ENCODE peak calls at places on chromosomes 3 and 15, in five cellular contexts. R is GM23338, Y is thoracic aorta, N is HCT116, X is MM.1S. C is an unnamed sample.

GRCh38 chr15:49134683-49135341 is 20.6 kb downstream of the COPS2 start:
- DNase-seq in Y (no peak), R (no peak), X (no peak), N (no peak), C (no peak)

GRCh38 chr15:63057454-63058335 is 15.1 kb downstream of the TPM1 start:
- DNase-seq in Y (no peak), R (no peak), X (no peak), N (no peak), C (no peak)

GRCh38 chr3:172221550-172221949 is 182.2 kb downstream of the FNDC3B start:
- DNase-seq in Y (no peak), R (no peak), N (no peak), X (no peak), C (no peak)

GRCh38 chr3:152051501-152052404 is 178.3 kb downstream of the SUCNR1 start:
- DNase-seq in X (no peak), N (no peak), Y (no peak), R (no peak), C (no peak)

GRCh38 chr15:72559781-72560180 is 85.7 kb downstream of the ARIH1 start:
- DNase-seq in N (no peak), R (no peak), X (no peak), Y (no peak), C (no peak)

GRCh38 chr3:127844326-127844942 is 22.1 kb upstream of the MGLL start:
- DNase-seq in N (no peak), Y (no peak), R (no peak), X (no peak), C (no peak)

GRCh38 chr3:147373301-147373700 is 33.0 kb downstream of the ZIC4 start:
- DNase-seq in X (no peak), Y (no peak), N (no peak), R (peak), C (no peak)

GRCh38 chr15:83837946-83838571 is 184.1 kb downstream of the ADAMTSL3 start:
- DNase-seq in Y (no peak), R (peak), N (peak), X (peak), C (no peak)

DNA sequence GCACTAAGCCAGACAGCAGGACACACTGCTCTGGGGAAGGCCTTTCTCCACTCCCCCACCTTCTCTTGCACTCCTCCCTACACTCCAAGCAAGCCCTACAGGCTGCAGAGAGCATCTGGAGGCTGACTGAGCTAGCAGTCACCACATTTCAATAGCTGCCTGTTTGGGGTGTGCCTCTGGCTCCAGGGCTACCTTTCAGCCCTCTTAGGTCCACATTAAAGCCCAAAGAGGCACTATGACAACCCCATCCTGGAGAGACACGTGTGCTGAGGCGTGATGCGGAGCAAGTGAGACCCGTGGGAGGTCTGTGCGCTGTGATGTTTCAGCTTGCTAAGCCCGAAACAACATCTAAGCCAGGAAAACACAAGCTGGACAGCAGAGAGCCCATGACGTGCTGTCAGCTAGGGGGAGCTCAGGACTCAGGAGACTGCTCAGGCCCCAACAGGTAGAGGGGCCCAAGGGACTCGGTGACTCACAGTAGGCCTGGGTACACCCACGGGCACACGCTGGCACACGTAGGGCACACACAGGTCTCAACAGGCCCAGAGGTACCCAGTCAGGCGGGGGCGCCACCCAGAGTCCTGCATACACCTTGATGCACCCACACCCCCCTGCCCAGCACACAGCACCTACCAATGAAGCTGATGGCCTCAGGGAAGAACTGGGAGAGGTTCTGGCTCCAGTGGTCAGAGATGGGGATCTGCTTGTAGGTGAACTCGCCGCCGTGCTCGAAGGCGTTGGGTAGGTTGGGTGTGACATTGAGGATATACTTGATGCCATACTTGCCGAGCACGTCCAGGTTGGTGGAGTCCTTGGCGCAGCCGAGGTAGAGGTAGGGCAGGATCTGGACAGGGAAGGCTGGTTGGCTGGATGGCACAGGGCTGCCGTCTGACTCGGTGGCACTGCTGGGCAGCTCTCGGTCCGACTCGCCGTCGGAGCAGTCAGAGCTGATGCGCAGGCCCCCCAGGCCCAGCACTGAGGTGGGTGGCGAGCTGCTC is 2.8 kb downstream of the DUSP7 start:
- DNase-seq in R (no peak), Y (no peak), X (no peak), N (no peak), C (no peak)
- H3K4me3 ChIP-seq in R (no peak), Y (peak), X (no peak), N (peak), C (no peak)

DNA sequence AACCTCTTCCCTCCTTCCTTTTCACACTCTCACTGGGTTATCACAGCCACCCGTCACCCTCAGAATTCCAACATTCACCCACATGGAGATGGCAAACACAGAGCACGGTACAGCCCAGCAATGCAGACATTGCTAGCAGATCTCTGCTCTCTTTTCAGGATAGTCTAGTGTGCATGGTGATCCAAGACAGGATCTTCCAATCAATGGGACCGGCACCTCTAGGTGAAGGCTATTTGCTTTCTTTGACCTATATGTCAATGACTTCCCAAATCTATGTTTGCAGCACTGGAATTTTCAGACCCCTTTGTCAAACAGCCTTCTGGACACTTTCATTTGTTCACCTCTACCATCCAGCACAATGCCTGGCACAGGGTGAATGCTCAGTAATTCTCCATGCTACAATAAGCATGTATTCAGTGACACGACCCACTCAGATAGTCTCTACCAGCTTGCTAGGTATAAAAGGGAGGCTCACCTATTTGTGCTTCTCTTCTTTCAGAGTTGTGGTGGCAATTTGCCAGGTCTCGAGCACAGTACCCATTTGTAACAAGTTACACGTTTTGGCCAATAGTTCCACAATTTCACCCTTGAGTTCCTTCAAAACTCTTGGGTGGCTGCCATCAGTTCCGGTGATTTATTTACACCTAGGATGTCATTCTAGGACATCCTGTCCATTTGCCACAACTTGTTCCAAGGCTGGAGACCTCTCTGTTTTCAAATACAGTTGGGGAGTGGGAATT is 279.1 kb upstream of the ICE2 start:
- DNase-seq in X (no peak), Y (no peak), N (no peak), R (no peak), C (no peak)
- H3K27ac ChIP-seq in X (no peak), Y (no peak), N (no peak), R (no peak), C (no peak)

GRCh38 chr3:79870006-79870620 is 102.3 kb upstream of the ROBO1 start:
- DNase-seq in X (no peak), R (no peak), N (no peak), Y (no peak), C (no peak)
- H3K4me3 ChIP-seq in X (no peak), R (no peak), N (no peak), Y (no peak), C (no peak)

DNA sequence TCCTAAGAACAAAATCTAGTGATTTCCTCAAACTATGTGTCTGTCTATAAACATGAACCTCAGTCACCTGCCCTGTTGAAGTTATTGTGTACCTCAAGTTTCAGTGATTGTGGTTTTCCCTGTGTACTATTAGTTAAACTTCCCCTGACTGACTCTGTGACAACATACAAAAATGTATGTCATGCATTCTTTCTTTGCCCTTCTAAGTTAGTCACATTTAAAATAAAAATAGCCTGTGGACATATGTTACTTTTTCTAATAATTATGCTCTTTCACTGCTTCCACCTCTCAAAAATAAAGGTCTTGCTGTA is 29.8 kb downstream of the EPHA6 start:
- DNase-seq in R (no peak), Y (no peak), N (no peak), X (peak), C (no peak)
- H3K27ac ChIP-seq in R (no peak), Y (no peak), N (no peak), X (peak), C (no peak)

DNA sequence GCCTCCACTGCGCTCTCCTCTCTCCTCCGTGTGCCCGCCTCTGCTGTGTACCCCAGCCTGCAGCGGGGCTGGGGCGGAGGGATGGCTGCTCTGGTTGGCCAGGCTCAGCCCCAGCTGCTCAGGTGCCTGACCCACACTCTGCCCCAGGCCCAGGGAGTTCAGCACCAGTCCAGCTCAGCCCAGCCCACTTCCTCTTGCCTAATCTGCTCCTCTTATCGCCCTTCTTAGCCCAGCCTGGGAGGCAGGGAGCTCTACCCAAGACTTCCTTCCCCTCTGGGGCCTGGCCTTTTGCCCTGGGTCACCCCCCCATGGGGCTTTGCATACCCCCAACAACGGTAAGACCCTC is 1.1 kb upstream of the PLCB2 start:
- DNase-seq in N (no peak), Y (no peak), X (no peak), R (peak), C (no peak)
- H3K4me3 ChIP-seq in N (no peak), Y (peak), X (no peak), R (no peak), C (no peak)

DNA sequence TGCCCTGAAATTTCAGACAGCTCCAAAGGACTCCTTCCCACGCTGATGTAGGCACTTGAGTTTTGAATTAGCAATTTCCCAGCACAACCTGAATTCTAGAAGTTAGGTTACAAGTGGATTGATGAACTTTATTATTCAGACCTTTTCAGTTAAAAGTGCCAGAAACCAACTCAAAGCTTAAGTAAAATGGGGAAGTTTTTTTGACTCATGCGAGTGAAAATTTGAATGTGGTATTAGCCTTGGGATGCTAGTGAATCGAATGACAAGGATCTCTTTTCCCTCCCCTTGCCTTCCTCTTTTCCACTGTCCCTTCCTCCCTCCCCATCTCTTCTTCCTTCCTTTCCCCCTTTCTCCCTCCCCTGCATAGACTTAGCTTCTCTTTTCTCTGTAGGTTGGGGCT is 295.2 kb upstream of the PROK2 start:
- DNase-seq in R (no peak), Y (no peak), N (no peak), X (no peak), C (no peak)
- H3K27ac ChIP-seq in R (no peak), Y (no peak), N (no peak), X (no peak), C (no peak)

GRCh38 chr3:135226057-135226456 is 431.0 kb downstream of the EPHB1 start:
- DNase-seq in Y (no peak), N (no peak), R (no peak), X (no peak), C (no peak)

GRCh38 chr3:135224963-135225362 is 429.9 kb downstream of the EPHB1 start:
- DNase-seq in R (no peak), X (no peak), N (no peak), Y (no peak), C (no peak)

GRCh38 chr3:135231646-135232625 is 436.9 kb downstream of the EPHB1 start:
- DNase-seq in R (peak), N (no peak), Y (no peak), X (no peak), C (no peak)

GRCh38 chr3:135228131-135228530 is 433.1 kb downstream of the EPHB1 start:
- DNase-seq in X (no peak), R (no peak), N (no peak), Y (no peak), C (no peak)

DNA sequence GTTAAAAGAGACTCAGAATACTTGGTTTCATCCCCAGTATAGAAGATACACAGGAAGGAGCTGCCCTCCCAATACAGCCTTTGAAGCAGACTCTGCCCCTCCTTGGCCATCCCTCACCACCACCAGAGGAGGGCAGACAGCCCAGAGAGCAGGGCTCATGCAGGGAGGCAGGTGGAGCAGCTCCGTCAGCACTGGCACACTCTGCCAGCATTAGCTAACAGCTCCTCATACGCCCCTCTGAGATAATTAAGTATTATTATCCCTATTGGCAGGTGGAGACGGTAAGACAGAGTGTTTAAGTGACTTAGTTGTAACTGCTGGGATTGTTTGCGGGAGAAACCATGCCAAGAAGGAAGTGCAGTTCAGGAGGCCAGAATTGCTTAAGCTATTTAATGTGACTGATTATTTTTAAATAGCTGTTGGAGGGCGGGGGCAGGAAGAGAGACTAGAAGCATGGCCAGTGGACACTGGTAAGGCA is 434.0 kb downstream of the EPHB1 start:
- DNase-seq in R (peak), N (no peak), Y (no peak), X (no peak), C (no peak)
- H3K4me3 ChIP-seq in R (no peak), N (no peak), Y (no peak), X (no peak), C (no peak)

C was measured in Panc1.